ENCODE peak calls at places on chromosomes 16 and 17, in four cellular contexts. E, I, J and N are unnamed samples.

GRCh38 chr17:30477758-30478115 is 529 bp downstream of the GOSR1 start:
- DNase-seq in E (no peak), I (peak; percentile 9), J (no peak), N (no peak)

GRCh38 chr17:76388966-76389888 is 4.8 kb downstream of the SPHK1 start:
- DNase-seq in E (no peak), I (peak; percentile 29), J (peak; percentile 34), N (no peak)

GRCh38 chr17:75719732-75720131 is 1.5 kb upstream of the ITGB4 start:
- DNase-seq in E (no peak), I (no peak), J (no peak), N (no peak)

GRCh38 chr16:81528258-81528657 is 83.7 kb downstream of the CMIP start:
- DNase-seq in E (no peak), I (no peak), J (peak; percentile 57), N (no peak)

GRCh38 chr17:17205368-17206148 is 575 bp downstream of the PLD6 start:
- DNase-seq in E (peak; percentile 80), I (peak; percentile 42), J (peak; percentile 67), N (peak; percentile 69)

GRCh38 chr16:58503166-58503862 is 3.4 kb downstream of the NDRG4 start:
- DNase-seq in E (no peak), I (no peak), J (no peak), N (no peak)

GRCh38 chr17:31803494-31804213 is 55.4 kb downstream of the COPRS start:
- DNase-seq in E (no peak), I (peak; percentile 98), J (no peak), N (no peak)

GRCh38 chr17:37168731-37169353 is 206.9 kb upstream of the C17orf78 start:
- DNase-seq in E (no peak), I (peak; percentile 7), J (peak; percentile 16), N (no peak)

GRCh38 chr17:55731586-55732250 is 9.1 kb upstream of the TMEM100 start:
- DNase-seq in E (no peak), I (no peak), J (no peak), N (no peak)

GRCh38 chr16:86877835-86878234 is 299.5 kb downstream of the FOXL1 start:
- DNase-seq in E (no peak), I (no peak), J (no peak), N (no peak)

GRCh38 chr17:44972953-44973352 is 4.8 kb upstream of the C1QL1 start:
- DNase-seq in E (no peak), I (peak; percentile 43), J (no peak), N (no peak)

GRCh38 chr16:59042296-59042695 is 308.2 kb upstream of the GOT2 start:
- DNase-seq in E (no peak), I (no peak), J (no peak), N (no peak)

GRCh38 chr17:65058615-65059014 is 2.1 kb upstream of the GNA13 start:
- DNase-seq in E (no peak), I (no peak), J (no peak), N (no peak)

GRCh38 chr17:69828087-69828486 is 246.9 kb upstream of the KCNJ16 start:
- DNase-seq in E (no peak), I (no peak), J (no peak), N (no peak)

GRCh38 chr16:26709175-26709574 is 357.6 kb upstream of the C16orf82 start:
- DNase-seq in E (peak; percentile 4), I (no peak), J (peak; percentile 50), N (peak; percentile 17)

GRCh38 chr17:37191219-37191618 is 184.6 kb upstream of the C17orf78 start:
- DNase-seq in E (no peak), I (no peak), J (no peak), N (no peak)

GRCh38 chr17:19470529-19471261 is 59.7 kb downstream of the RNF112 start:
- DNase-seq in E (no peak), I (no peak), J (no peak), N (peak; percentile 40)

GRCh38 chr17:7439462-7440112 is at the start of gene FGF11:
- DNase-seq in E (peak; percentile 60), I (no peak), J (no peak), N (no peak)

GRCh38 chr17:31598921-31599571 is 207.6 kb downstream of the RAB11FIP4 start:
- DNase-seq in E (no peak), I (peak; percentile 40), J (no peak), N (no peak)

GRCh38 chr17:48102700-48103378 is 1.6 kb upstream of the CBX1 start:
- DNase-seq in E (no peak), I (peak; percentile 30), J (no peak), N (no peak)

DNA sequence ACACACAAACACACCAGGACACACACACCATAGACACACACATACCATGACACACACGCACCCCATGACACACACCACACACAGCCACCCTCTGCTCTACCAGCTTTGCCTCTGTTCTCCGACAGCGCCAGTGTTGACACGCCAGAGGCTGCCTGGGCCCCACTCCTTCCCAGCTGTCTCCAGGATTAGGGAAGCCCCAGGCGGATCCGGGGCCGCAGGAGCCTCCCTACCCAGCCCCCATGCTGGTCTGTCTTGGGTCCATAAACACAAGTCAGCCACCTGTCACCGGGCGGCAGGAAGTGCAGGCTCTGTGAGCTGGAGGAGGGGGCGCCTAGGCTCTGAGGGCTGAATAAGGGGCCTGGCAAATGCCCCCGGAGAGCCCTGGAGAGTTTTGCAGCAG is 10.5 kb downstream of the TBC1D16 start:
- DNase-seq in E (peak; percentile 59), I (no peak), J (no peak), N (peak; percentile 45)
- TF ChIP-seq MAX in E (no peak), I (no peak), J (no peak), N (no peak)

GRCh38 chr16:23334421-23334853 is 32.3 kb downstream of the SCNN1B start:
- DNase-seq in E (no peak), I (no peak), J (no peak), N (no peak)

GRCh38 chr16:23330583-23331249 is 28.6 kb downstream of the SCNN1B start:
- DNase-seq in E (peak; percentile 55), I (no peak), J (no peak), N (no peak)

GRCh38 chr16:23334950-23335349 is 32.8 kb downstream of the SCNN1B start:
- DNase-seq in E (no peak), I (no peak), J (no peak), N (no peak)

GRCh38 chr16:23333962-23334361 is 31.9 kb downstream of the SCNN1B start:
- DNase-seq in E (no peak), I (no peak), J (no peak), N (no peak)

DNA sequence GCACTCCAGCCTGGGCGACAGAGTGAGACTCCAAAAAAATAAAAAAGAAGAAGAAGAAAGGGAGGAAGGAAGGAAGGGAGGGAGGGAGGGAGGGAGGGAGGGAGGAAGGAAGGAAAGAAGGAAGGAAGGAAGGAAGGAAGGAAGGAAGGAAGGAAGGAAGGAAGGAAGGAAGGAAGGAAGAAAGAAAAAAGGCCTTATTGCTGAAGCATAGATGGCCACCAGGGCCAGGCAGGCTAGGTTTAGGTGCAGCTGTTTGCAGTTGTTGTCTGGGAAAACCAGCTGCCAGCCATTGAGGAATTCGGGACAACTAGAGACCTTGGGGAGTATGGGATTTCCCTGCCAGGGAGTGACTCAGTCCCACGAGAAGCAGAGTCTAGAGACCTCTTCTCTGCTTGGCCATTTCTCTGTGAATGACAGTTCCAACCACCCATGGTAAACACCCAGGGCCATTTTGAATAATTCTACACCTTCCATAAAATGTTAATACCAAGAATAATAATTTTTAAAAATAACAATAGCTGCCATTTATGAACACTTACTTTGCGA is 31.0 kb downstream of the SCNN1B start:
- DNase-seq in E (no peak), I (no peak), J (no peak), N (no peak)
- TF ChIP-seq FOXJ3 in E (no peak), I (no peak), J (no peak), N (no peak)

DNA sequence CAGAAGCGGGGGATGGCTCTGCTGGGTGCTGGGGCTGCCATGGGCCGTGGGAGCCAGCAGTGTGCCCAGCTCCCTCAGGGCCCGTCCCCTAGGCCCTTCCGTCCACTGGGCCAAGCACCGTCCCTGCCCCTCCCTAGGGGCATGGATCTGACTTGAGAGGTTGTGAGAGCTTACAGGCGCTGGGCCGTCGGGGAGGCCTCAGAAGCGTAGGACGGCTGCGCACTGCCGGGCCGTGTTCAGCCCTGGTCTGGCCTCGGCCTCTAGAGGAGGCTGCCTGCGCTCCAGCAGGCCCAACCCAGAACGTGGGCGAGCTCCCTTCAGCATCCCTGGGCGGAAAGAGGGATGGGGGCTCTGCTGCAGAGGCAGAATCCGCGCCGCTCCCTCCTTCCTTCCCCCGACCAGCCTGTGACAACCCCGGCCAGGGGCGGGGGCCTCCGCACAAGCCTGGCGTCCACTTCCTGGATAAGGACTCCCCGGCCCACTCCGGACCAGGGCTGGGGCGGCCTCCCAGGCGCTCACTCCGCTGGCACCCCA is 685 bp upstream of the MPG start:
- DNase-seq in E (peak; percentile 86), I (peak; percentile 29), J (no peak), N (peak; percentile 52)
- TF ChIP-seq MAX in E (no peak), I (no peak), J (no peak), N (no peak)

DNA sequence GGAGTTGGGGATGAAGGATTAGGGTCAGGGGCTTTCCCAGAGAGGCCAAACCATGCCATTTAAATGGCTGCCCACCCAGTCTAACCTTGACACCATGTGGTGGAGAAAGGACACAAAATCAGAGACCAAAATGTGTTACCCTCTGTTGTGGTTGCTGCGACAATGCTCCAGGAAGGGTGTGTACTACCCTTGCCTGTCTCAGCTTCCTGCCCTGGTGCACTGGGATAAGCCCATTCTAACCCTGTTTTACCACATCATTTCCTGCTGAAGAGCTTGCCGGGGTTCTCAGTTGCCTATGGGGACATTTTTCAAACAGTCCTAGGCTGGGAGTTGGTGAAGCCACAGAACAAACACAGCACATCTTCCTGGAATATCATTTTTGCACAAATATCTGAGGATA is 4.9 kb downstream of the OR4D1 start:
- DNase-seq in E (no peak), I (no peak), J (no peak), N (no peak)
- TF ChIP-seq FOXJ3 in E (no peak), I (no peak), J (no peak), N (no peak)

GRCh38 chr16:263944-264343 is 11.8 kb downstream of the RGS11 start:
- DNase-seq in E (peak; percentile 8), I (no peak), J (no peak), N (no peak)
- TF ChIP-seq MAX in E (no peak), I (no peak), J (no peak), N (no peak)